ENCODE peak calls at places on chromosome 14, in nine cellular contexts. Z is pancreas; C is MCF 10A; H is hepatic stellate cell; O is cortex of kidney; X is cardiac fibroblast; T is mucosa of descending colon; V is AG08395; K is activated naive CD8-positive, alpha-beta T cell treated with anti-CD3 and anti-CD28 coated beads, Interleukin-2, amount 50 U/mL, for 16 hours. F is an unnamed sample.

GRCh38 chr14:72738181-72738611 is 155.7 kb downstream of the DPF3 start:
- DNase-seq in Z (no peak), C (no peak), H (no peak), O (no peak), X (peak), T (no peak), V (no peak), K (no peak), F (no peak)

GRCh38 chr14:96162741-96163140 is 41.9 kb upstream of the BDKRB2 start:
- DNase-seq in Z (no peak), C (no peak), H (no peak), O (no peak), X (peak), T (no peak), V (peak), K (no peak), F (no peak)

GRCh38 chr14:104723651-104724406 is at the start of gene ADSS1:
- DNase-seq in Z (peak), C (peak), H (peak), O (no peak), X (peak), T (peak), V (peak), K (peak), F (no peak)

GRCh38 chr14:65565948-65566347 is 153.4 kb downstream of the FUT8 start:
- DNase-seq in Z (no peak), C (peak), H (no peak), O (no peak), X (peak), T (no peak), V (peak), K (no peak), F (no peak)

GRCh38 chr14:95265106-95266094 is 54.3 kb downstream of the CLMN start:
- DNase-seq in Z (peak), C (peak), H (peak), O (no peak), X (peak), T (no peak), V (peak), K (no peak), F (peak)

GRCh38 chr14:31263485-31264133 is 56.0 kb upstream of the HECTD1 start:
- DNase-seq in Z (no peak), C (peak), H (peak), O (no peak), X (peak), T (no peak), V (peak), K (no peak), F (no peak)

GRCh38 chr14:23571701-23572523 is 4.3 kb upstream of the AP1G2 start:
- DNase-seq in Z (no peak), C (no peak), H (no peak), O (no peak), X (no peak), T (no peak), V (no peak), K (no peak), F (peak)

GRCh38 chr14:102922490-102923200 is at the start of gene AMN:
- DNase-seq in Z (no peak), C (no peak), H (no peak), O (no peak), X (no peak), T (peak), V (no peak), K (no peak), F (no peak)

GRCh38 chr14:58833634-58834378 is 196.0 kb downstream of the DACT1 start:
- DNase-seq in Z (no peak), C (no peak), H (no peak), O (no peak), X (no peak), T (no peak), V (no peak), K (no peak), F (no peak)

GRCh38 chr14:97107070-97107469 is 309.9 kb downstream of the VRK1 start:
- DNase-seq in Z (no peak), C (peak), H (no peak), O (no peak), X (no peak), T (no peak), V (peak), K (no peak), F (no peak)

GRCh38 chr14:100890044-100890443 is 13.5 kb downstream of the RTL1 start:
- DNase-seq in Z (no peak), C (no peak), H (no peak), O (no peak), X (no peak), T (no peak), V (no peak), K (no peak), F (peak)

GRCh38 chr14:21894003-21894897 is 220.6 kb upstream of the OR4E1 start:
- DNase-seq in Z (no peak), C (peak), H (no peak), O (no peak), X (no peak), T (peak), V (no peak), K (peak), F (no peak)

GRCh38 chr14:81329640-81330385 is 70.3 kb downstream of the STON2 start:
- DNase-seq in Z (no peak), C (peak), H (no peak), O (no peak), X (no peak), T (no peak), V (no peak), K (no peak), F (no peak)

GRCh38 chr14:93824518-93825234 is 36.4 kb upstream of the PRIMA1 start:
- DNase-seq in Z (no peak), C (no peak), H (no peak), O (no peak), X (no peak), T (no peak), V (no peak), K (no peak), F (no peak)

F was measured in CD14-positive monocyte.